ENCODE peak calls at places on chromosomes 12 and 14, in ten cellular contexts. P is BJ, Y is body of pancreas, R is psoas muscle, T is WERI-Rb-1, B is astrocyte of the spinal cord, Z is fibroblast of lung, L is right lobe of liver, S is GM12865, K is foreskin fibroblast. X is an unnamed sample.

GRCh38 chr14:90533591-90534021 is 136.8 kb downstream of the CALM1 start:
- DNase-seq in P (no peak), Y (no peak), R (no peak), T (no peak), B (no peak), Z (no peak), L (no peak), S (no peak), K (no peak), X (no peak)

GRCh38 chr14:23578560-23579310 is at the start of gene JPH4:
- DNase-seq in P (no peak), Y (no peak), R (no peak), T (peak), B (no peak), Z (no peak), L (no peak), S (no peak), K (no peak), X (no peak)

GRCh38 chr12:111803038-111803626 is 36.4 kb downstream of the ALDH2 start:
- DNase-seq in P (no peak), Y (no peak), R (no peak), T (no peak), B (no peak), Z (no peak), L (no peak), S (no peak), K (no peak), X (no peak)

GRCh38 chr12:110637869-110638441 is 24.0 kb downstream of the TCTN1 start:
- DNase-seq in P (no peak), Y (no peak), R (peak), T (no peak), B (no peak), Z (peak), L (no peak), S (no peak), K (no peak), X (no peak)

GRCh38 chr12:34289431-34290190 is 267.3 kb downstream of the ALG10 start:
- DNase-seq in P (no peak), Y (no peak), R (no peak), T (no peak), B (no peak), Z (no peak), L (peak), S (no peak), K (no peak), X (no peak)

GRCh38 chr12:67263416-67263960 is 5.7 kb upstream of the CAND1 start:
- DNase-seq in P (no peak), Y (no peak), R (no peak), T (no peak), B (no peak), Z (no peak), L (no peak), S (no peak), K (no peak), X (no peak)

GRCh38 chr12:89453121-89453520 is 71.5 kb downstream of the GALNT4 start:
- DNase-seq in P (no peak), Y (no peak), R (no peak), T (no peak), B (no peak), Z (no peak), L (no peak), S (no peak), K (no peak), X (no peak)

GRCh38 chr12:6334940-6335450 is 6.9 kb downstream of the TNFRSF1A start:
- DNase-seq in P (no peak), Y (peak), R (peak), T (no peak), B (no peak), Z (no peak), L (peak), S (no peak), K (no peak), X (peak)

GRCh38 chr14:91140672-91141071 is 26.8 kb downstream of the DGLUCY start:
- DNase-seq in P (no peak), Y (peak), R (no peak), T (peak), B (peak), Z (peak), L (no peak), S (peak), K (no peak), X (peak)

GRCh38 chr12:113135178-113136127 is at the start of gene RASAL1:
- DNase-seq in P (no peak), Y (peak), R (peak), T (peak), B (no peak), Z (no peak), L (no peak), S (peak), K (no peak), X (no peak)

GRCh38 chr14:71555654-71556559 is 376.3 kb upstream of the RGS6 start:
- DNase-seq in P (no peak), Y (no peak), R (no peak), T (no peak), B (no peak), Z (peak), L (no peak), S (peak), K (no peak), X (peak)

GRCh38 chr12:129964826-129965457 is 61.1 kb upstream of the TMEM132D start:
- DNase-seq in P (no peak), Y (peak), R (no peak), T (no peak), B (no peak), Z (no peak), L (no peak), S (no peak), K (no peak), X (no peak)

GRCh38 chr12:6363330-6364036 is 11.9 kb downstream of the SCNN1A start:
- DNase-seq in P (no peak), Y (peak), R (peak), T (no peak), B (peak), Z (peak), L (peak), S (peak), K (peak), X (peak)

GRCh38 chr12:26108915-26109314 is 15.9 kb downstream of the BHLHE41 start:
- DNase-seq in P (no peak), Y (no peak), R (no peak), T (no peak), B (no peak), Z (no peak), L (no peak), S (no peak), K (no peak), X (no peak)

GRCh38 chr14:61644834-61645233 is 50.5 kb upstream of the HIF1A start:
- DNase-seq in P (no peak), Y (no peak), R (no peak), T (peak), B (no peak), Z (peak), L (no peak), S (peak), K (peak), X (peak)

GRCh38 chr12:101877816-101878811 is 734 bp downstream of the DRAM1 start:
- DNase-seq in P (no peak), Y (peak), R (peak), T (peak), B (peak), Z (peak), L (peak), S (peak), K (no peak), X (peak)

GRCh38 chr12:47652491-47653234 is 53.2 kb downstream of the RPAP3 start:
- DNase-seq in P (no peak), Y (peak), R (no peak), T (no peak), B (no peak), Z (no peak), L (no peak), S (no peak), K (no peak), X (peak)

GRCh38 chr14:93099187-93099586 is 16.5 kb downstream of the ITPK1 start:
- DNase-seq in P (no peak), Y (peak), R (no peak), T (no peak), B (no peak), Z (no peak), L (no peak), S (no peak), K (no peak), X (no peak)

GRCh38 chr14:31880935-31881334 is 196.2 kb upstream of the ARHGAP5 start:
- DNase-seq in P (peak), Y (no peak), R (no peak), T (no peak), B (peak), Z (peak), L (no peak), S (no peak), K (peak), X (peak)

GRCh38 chr12:9940370-9940769 is 8.2 kb upstream of the CLEC2A start:
- DNase-seq in P (no peak), Y (no peak), R (no peak), T (no peak), B (no peak), Z (no peak), L (no peak), S (peak), K (no peak), X (peak)

GRCh38 chr12:49636979-49637378 is 13.6 kb downstream of the PRPF40B start:
- DNase-seq in P (no peak), Y (peak), R (no peak), T (peak), B (peak), Z (peak), L (peak), S (peak), K (peak), X (peak)

GRCh38 chr12:69602954-69603353 is 7.8 kb downstream of the LRRC10 start:
- DNase-seq in P (no peak), Y (no peak), R (no peak), T (no peak), B (no peak), Z (no peak), L (no peak), S (no peak), K (no peak), X (no peak)
- TF ChIP-seq CTCF in P (no peak), Y (no peak), R (no peak), T (no peak), B (no peak), Z (no peak), L (no peak), S (no peak), K (no peak), X (peak)

GRCh38 chr12:3464561-3464960 is 26.4 kb upstream of the PRMT8 start:
- DNase-seq in P (no peak), Y (no peak), R (no peak), T (no peak), B (no peak), Z (no peak), L (no peak), S (no peak), K (no peak), X (no peak)
- H3K4me3 ChIP-seq in P (no peak), Y (no peak), R (no peak), T (no peak), B (no peak), Z (no peak), L (no peak), S (no peak), K (no peak), X (no peak)

GRCh38 chr14:77212933-77213656 is 31.5 kb downstream of the TMEM63C start:
- DNase-seq in P (no peak), Y (peak), R (no peak), T (peak), B (peak), Z (peak), L (no peak), S (peak), K (peak), X (peak)
- TF ChIP-seq CTCF in P (peak), Y (peak), R (peak), T (peak), B (peak), Z (peak), L (peak), S (peak), K (peak), X (peak)

GRCh38 chr12:7667025-7667575 is 1.4 kb upstream of the APOBEC1 start:
- DNase-seq in P (no peak), Y (no peak), R (no peak), T (no peak), B (no peak), Z (no peak), L (no peak), S (no peak), K (no peak), X (peak)
- H3K4me3 ChIP-seq in P (no peak), Y (no peak), R (no peak), T (no peak), B (no peak), Z (no peak), L (no peak), S (no peak), K (no peak), X (no peak)